ENCODE peak calls at places on chromosomes 3 and 15, in five cellular contexts. Z is SK-N-SH, T is PC-3, B is GM23248, L is PC-9. V is an unnamed sample.
A peak's percentile ranks its signal among the peaks of the same experiment; 100 is the strongest.

GRCh38 chr3:159786489-159787181 is 202.0 kb upstream of the IL12A start:
- DNase-seq in Z (no peak), T (no peak), B (no peak), L (no peak), V (no peak)

GRCh38 chr3:44077267-44077666 is 164.4 kb upstream of the TOPAZ1 start:
- DNase-seq in Z (peak; percentile 30), T (no peak), B (peak; percentile 29), L (no peak), V (no peak)

GRCh38 chr3:43338295-43338694 is 52.0 kb downstream of the SNRK start:
- DNase-seq in Z (no peak), T (no peak), B (peak; percentile 23), L (no peak), V (no peak)

GRCh38 chr15:58758141-58758540 is 8.6 kb upstream of the ADAM10 start:
- DNase-seq in Z (peak; percentile 24), T (no peak), B (peak; percentile 45), L (no peak), V (peak; percentile 67)

GRCh38 chr15:48086582-48086981 is 34.2 kb upstream of the SLC24A5 start:
- DNase-seq in Z (no peak), T (no peak), B (peak; percentile 24), L (no peak), V (no peak)

GRCh38 chr3:45915518-45916231 is 27.6 kb upstream of the CXCR6 start:
- DNase-seq in Z (no peak), T (peak; percentile 82), B (peak; percentile 98), L (peak; percentile 71), V (peak; percentile 64)

GRCh38 chr15:92907880-92908279 is 7.8 kb downstream of the CHD2 start:
- DNase-seq in Z (no peak), T (peak; percentile 65), B (peak; percentile 97), L (no peak), V (no peak)

GRCh38 chr3:78201066-78201465 is 1161.2 kb downstream of the ROBO2 start:
- DNase-seq in Z (no peak), T (peak; percentile 30), B (no peak), L (no peak), V (no peak)

GRCh38 chr3:49132437-49133225 is at the start of gene LAMB2:
- DNase-seq in Z (peak; percentile 86), T (peak; percentile 82), B (peak; percentile 82), L (peak; percentile 82), V (no peak)

GRCh38 chr3:52679139-52679538 is 6.6 kb downstream of the PBRM1 start:
- DNase-seq in Z (no peak), T (no peak), B (peak; percentile 30), L (no peak), V (no peak)

GRCh38 chr3:23751485-23751811 is 54.3 kb upstream of the UBE2E1 start:
- DNase-seq in Z (no peak), T (no peak), B (no peak), L (no peak), V (no peak)

GRCh38 chr3:148614463-148614862 is 83.2 kb upstream of the AGTR1 start:
- DNase-seq in Z (peak; percentile 2), T (no peak), B (no peak), L (no peak), V (no peak)

GRCh38 chr15:65132841-65133549 is 613 bp downstream of the PDCD7 start:
- DNase-seq in Z (peak; percentile 80), T (peak; percentile 11), B (peak; percentile 83), L (peak; percentile 36), V (peak; percentile 50)

GRCh38 chr15:69819371-69819770 is 278.3 kb downstream of the TLE3 start:
- DNase-seq in Z (no peak), T (no peak), B (no peak), L (no peak), V (no peak)

GRCh38 chr3:136195258-136196063 is 674 bp downstream of the MSL2 start:
- DNase-seq in Z (peak; percentile 90), T (peak; percentile 51), B (peak; percentile 88), L (peak; percentile 47), V (peak; percentile 69)

GRCh38 chr3:195609229-195609628 is 25.5 kb upstream of the APOD start:
- DNase-seq in Z (no peak), T (no peak), B (no peak), L (no peak), V (no peak)

GRCh38 chr15:42507514-42507913 is 12.1 kb downstream of the SNAP23 start:
- DNase-seq in Z (no peak), T (peak; percentile 31), B (peak; percentile 28), L (peak; percentile 31), V (no peak)

GRCh38 chr3:57555738-57556458 is at the start of gene PDE12:
- DNase-seq in Z (peak; percentile 88), T (peak; percentile 89), B (peak; percentile 96), L (peak; percentile 82), V (peak; percentile 93)

GRCh38 chr3:112769624-112770023 is 77.0 kb downstream of the CD200R1L start:
- DNase-seq in Z (no peak), T (peak; percentile 34), B (peak; percentile 86), L (no peak), V (no peak)

GRCh38 chr3:102536479-102536878 is 101.7 kb downstream of the ZPLD1 start:
- DNase-seq in Z (peak; percentile 39), T (peak; percentile 84), B (peak; percentile 58), L (peak; percentile 50), V (peak; percentile 68)

GRCh38 chr3:99131876-99132275 is 230.4 kb upstream of the DCBLD2 start:
- DNase-seq in Z (no peak), T (no peak), B (peak; percentile 41), L (no peak), V (no peak)

GRCh38 chr3:55074861-55075260 is 147.0 kb upstream of the LRTM1 start:
- DNase-seq in Z (no peak), T (no peak), B (no peak), L (no peak), V (no peak)

GRCh38 chr3:24199775-24200247 is 254.7 kb downstream of the NR1D2 start:
- DNase-seq in Z (peak; percentile 44), T (no peak), B (peak; percentile 89), L (no peak), V (no peak)

GRCh38 chr15:37107071-37107753 is 6.9 kb upstream of the MEIS2 start:
- DNase-seq in Z (peak; percentile 55), T (no peak), B (no peak), L (no peak), V (no peak)

GRCh38 chr15:37106490-37107001 is 6.2 kb upstream of the MEIS2 start:
- DNase-seq in Z (no peak), T (no peak), B (no peak), L (no peak), V (peak; percentile 37)

GRCh38 chr15:37104413-37105392 is 4.4 kb upstream of the MEIS2 start:
- DNase-seq in Z (peak; percentile 56), T (no peak), B (no peak), L (no peak), V (no peak)

GRCh38 chr15:37107754-37108724 is 7.7 kb upstream of the MEIS2 start:
- DNase-seq in Z (peak; percentile 53), T (no peak), B (no peak), L (no peak), V (no peak)

DNA sequence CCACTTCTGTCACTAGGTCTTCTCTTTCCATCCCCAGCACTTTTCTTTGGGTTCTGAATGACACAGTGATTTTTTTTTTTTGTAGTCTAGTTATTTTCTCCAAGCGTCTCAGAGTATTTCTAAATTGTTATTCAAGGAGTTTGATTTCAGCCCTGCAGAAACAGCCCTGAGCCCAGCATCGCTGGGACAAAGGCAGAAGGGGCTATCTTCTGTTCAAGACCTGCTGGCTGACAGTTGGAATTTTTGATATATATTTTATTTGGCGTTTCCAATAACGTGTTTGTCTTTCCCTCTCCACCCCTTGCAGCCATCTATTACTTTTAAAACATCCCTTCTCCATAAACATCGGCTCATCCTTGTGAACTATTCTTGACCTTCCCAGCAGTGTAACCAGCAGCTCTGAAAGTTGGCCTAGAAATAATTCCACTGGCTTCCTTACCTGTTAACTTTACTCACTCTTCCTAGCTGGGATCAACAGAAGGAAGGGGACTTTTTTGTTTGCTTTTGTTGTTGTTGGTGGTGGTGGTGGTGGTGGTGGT is 5.5 kb upstream of the MEIS2 start:
- DNase-seq in Z (no peak), T (no peak), B (no peak), L (no peak), V (no peak)
- H3F3A ChIP-seq in Z (peaks cover 49% of the 10 kb centered on the region), T (no peaks in the 10 kb centered on the region), B (peaks cover 12% of the 10 kb centered on the region), L (peaks cover 8% of the 10 kb centered on the region), V (peaks cover 3% of the 10 kb centered on the region)

GRCh38 chr3:171374260-171374659 is 85.9 kb downstream of the TNIK start:
- DNase-seq in Z (no peak), T (no peak), B (peak; percentile 26), L (no peak), V (no peak)
- H3K4me3 ChIP-seq in Z (no peak overlapping the region), T (no peak overlapping the region), B (no peak overlapping the region), L (no peak overlapping the region), V (no peak overlapping the region)

GRCh38 chr15:45646220-45646619 is 11.4 kb downstream of the SQOR start:
- DNase-seq in Z (no peak), T (peak; percentile 38), B (peak; percentile 62), L (no peak), V (no peak)
- H3K4me2 ChIP-seq in Z (peak overlapping the region; percentile 40), T (peak overlapping the region; percentile 77), B (peak overlapping the region; percentile 58), L (peak overlapping the region; percentile 19), V (no peak overlapping the region)

DNA sequence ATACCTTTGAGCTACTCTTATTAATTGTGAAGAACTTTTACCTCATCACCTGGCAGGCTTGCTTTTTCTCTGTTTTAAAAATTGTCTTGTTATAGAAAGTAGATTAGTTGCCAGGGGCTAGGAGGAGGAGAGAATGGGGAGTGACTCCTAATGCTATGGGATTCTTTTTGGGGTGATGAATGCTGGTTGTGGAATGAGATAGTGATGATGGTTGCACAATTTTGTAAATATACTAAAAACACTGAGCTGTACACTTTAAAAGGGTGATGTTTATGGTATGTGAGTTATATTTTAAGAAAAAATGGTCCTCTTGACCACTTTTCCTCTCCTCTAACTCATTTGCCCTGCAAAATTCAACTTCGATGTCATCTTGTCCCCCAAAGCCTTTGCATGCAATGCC is 31.8 kb upstream of the LRIG1 start:
- DNase-seq in Z (no peak), T (no peak), B (no peak), L (no peak), V (no peak)
- H3F3A ChIP-seq in Z (no peaks in the 10 kb centered on the region), T (no peaks in the 10 kb centered on the region), B (no peaks in the 10 kb centered on the region), L (no peaks in the 10 kb centered on the region), V (no peaks in the 10 kb centered on the region)

DNA sequence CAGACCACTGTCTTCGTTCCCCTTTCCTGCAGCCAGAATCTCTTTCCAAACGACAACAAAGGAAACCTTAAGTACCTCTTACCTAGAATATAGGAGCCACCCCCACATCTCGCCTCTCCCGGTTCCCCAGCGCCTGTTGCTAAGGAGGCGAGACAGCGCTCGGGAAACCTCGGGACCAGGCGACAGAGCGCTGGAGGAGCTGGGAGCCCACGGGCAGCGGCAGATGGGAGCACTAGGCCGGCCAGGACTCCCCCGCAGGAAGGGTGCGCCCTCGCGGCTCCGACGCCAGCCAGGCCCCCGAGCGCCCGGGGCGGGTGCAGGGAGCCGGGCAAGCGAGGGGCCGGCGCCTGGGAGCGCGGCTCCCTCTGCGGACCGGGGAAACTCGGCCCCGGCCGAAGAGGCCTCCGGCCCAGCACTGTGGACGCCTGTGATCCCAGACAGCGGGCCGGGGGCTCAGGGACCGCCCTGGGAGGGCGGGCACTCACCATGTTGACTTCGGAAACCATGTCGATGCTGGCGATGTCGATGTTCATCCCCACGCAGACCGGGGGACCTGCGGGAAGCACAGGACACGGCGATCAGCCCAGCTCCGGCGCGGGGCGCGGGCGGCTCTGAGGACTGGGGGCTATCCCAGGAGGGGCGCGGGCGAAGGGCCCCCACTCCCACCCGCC is 814 bp downstream of the GABRB3 start:
- DNase-seq in Z (peak; percentile 78), T (no peak), B (peak; percentile 20), L (no peak), V (no peak)
- H3K4me3 ChIP-seq in Z (peak overlapping the region; percentile 47), T (no peak overlapping the region), B (no peak overlapping the region), L (no peak overlapping the region), V (no peak overlapping the region)

V was measured in MM.1S.